ENCODE peak calls at places on chromosomes 5 and 9, in nine cellular contexts. One of them, this sample, is unnamed.

GRCh38 chr9:130327781-130328348 is 62.3 kb downstream of the HMCN2 start:
- DNase-seq in left ventricle myocardium inferior: peak; percentile 55
- DNase-seq in right cardiac atrium: peak; percentile 71
- DNase-seq in neuronal stem cell: no peak
- DNase-seq in lower lobe of right lung: no peak
- DNase-seq in tibial nerve: peak; percentile 37
- DNase-seq in cardiac muscle cell: peak; percentile 14
- DNase-seq in ovary: no peak
- DNase-seq in ascending aorta: no peak
- DNase-seq in this sample: no peak

GRCh38 chr5:71013575-71013974 is 11.6 kb downstream of the NAIP start:
- DNase-seq in ovary: no peak
- DNase-seq in lower lobe of right lung: no peak
- DNase-seq in neuronal stem cell: no peak
- DNase-seq in tibial nerve: no peak
- DNase-seq in cardiac muscle cell: no peak
- DNase-seq in left ventricle myocardium inferior: no peak
- DNase-seq in ascending aorta: peak; percentile 21
- DNase-seq in right cardiac atrium: peak; percentile 9
- DNase-seq in this sample: no peak

GRCh38 chr5:121144764-121145163 is 680.7 kb downstream of the PRR16 start:
- DNase-seq in right cardiac atrium: no peak
- DNase-seq in neuronal stem cell: no peak
- DNase-seq in ovary: no peak
- DNase-seq in tibial nerve: no peak
- DNase-seq in ascending aorta: no peak
- DNase-seq in left ventricle myocardium inferior: no peak
- DNase-seq in cardiac muscle cell: no peak
- DNase-seq in lower lobe of right lung: no peak
- DNase-seq in this sample: no peak

GRCh38 chr5:69217154-69217731 is 17.4 kb upstream of the CDK7 start:
- DNase-seq in ascending aorta: no peak
- DNase-seq in tibial nerve: peak; percentile 96
- DNase-seq in right cardiac atrium: no peak
- DNase-seq in ovary: no peak
- DNase-seq in left ventricle myocardium inferior: peak; percentile 99
- DNase-seq in neuronal stem cell: peak; percentile 4
- DNase-seq in cardiac muscle cell: no peak
- DNase-seq in lower lobe of right lung: no peak
- DNase-seq in this sample: no peak

GRCh38 chr5:7991125-7991821 is 122.3 kb downstream of the MTRR start:
- DNase-seq in lower lobe of right lung: no peak
- DNase-seq in neuronal stem cell: no peak
- DNase-seq in cardiac muscle cell: no peak
- DNase-seq in right cardiac atrium: no peak
- DNase-seq in ascending aorta: no peak
- DNase-seq in left ventricle myocardium inferior: no peak
- DNase-seq in tibial nerve: no peak
- DNase-seq in ovary: no peak
- DNase-seq in this sample: no peak

GRCh38 chr9:137772281-137772873 is 105.2 kb upstream of the CACNA1B start:
- DNase-seq in ascending aorta: no peak
- DNase-seq in right cardiac atrium: no peak
- DNase-seq in ovary: no peak
- DNase-seq in cardiac muscle cell: peak; percentile 11
- DNase-seq in lower lobe of right lung: no peak
- DNase-seq in left ventricle myocardium inferior: no peak
- DNase-seq in neuronal stem cell: no peak
- DNase-seq in tibial nerve: no peak
- DNase-seq in this sample: no peak

GRCh38 chr5:9343146-9343850 is 202.6 kb downstream of the SEMA5A start:
- DNase-seq in lower lobe of right lung: no peak
- DNase-seq in left ventricle myocardium inferior: no peak
- DNase-seq in tibial nerve: no peak
- DNase-seq in neuronal stem cell: no peak
- DNase-seq in ovary: no peak
- DNase-seq in ascending aorta: no peak
- DNase-seq in right cardiac atrium: no peak
- DNase-seq in cardiac muscle cell: no peak
- DNase-seq in this sample: no peak

GRCh38 chr5:60835554-60835953 is 8.5 kb downstream of the ELOVL7 start:
- DNase-seq in cardiac muscle cell: no peak
- DNase-seq in left ventricle myocardium inferior: no peak
- DNase-seq in tibial nerve: no peak
- DNase-seq in ascending aorta: no peak
- DNase-seq in neuronal stem cell: no peak
- DNase-seq in ovary: no peak
- DNase-seq in right cardiac atrium: no peak
- DNase-seq in lower lobe of right lung: no peak
- DNase-seq in this sample: no peak

GRCh38 chr9:121767176-121767769 is 115.8 kb downstream of the DAB2IP start:
- DNase-seq in tibial nerve: no peak
- DNase-seq in right cardiac atrium: peak; percentile 7
- DNase-seq in lower lobe of right lung: no peak
- DNase-seq in ovary: peak; percentile 18
- DNase-seq in left ventricle myocardium inferior: no peak
- DNase-seq in cardiac muscle cell: no peak
- DNase-seq in ascending aorta: no peak
- DNase-seq in neuronal stem cell: no peak
- DNase-seq in this sample: no peak

GRCh38 chr9:32580631-32581300 is 7.8 kb upstream of the NDUFB6 start:
- DNase-seq in lower lobe of right lung: no peak
- DNase-seq in ovary: no peak
- DNase-seq in cardiac muscle cell: peak; percentile 2
- DNase-seq in right cardiac atrium: no peak
- DNase-seq in tibial nerve: no peak
- DNase-seq in left ventricle myocardium inferior: no peak
- DNase-seq in ascending aorta: no peak
- DNase-seq in neuronal stem cell: no peak
- DNase-seq in this sample: no peak

DNA sequence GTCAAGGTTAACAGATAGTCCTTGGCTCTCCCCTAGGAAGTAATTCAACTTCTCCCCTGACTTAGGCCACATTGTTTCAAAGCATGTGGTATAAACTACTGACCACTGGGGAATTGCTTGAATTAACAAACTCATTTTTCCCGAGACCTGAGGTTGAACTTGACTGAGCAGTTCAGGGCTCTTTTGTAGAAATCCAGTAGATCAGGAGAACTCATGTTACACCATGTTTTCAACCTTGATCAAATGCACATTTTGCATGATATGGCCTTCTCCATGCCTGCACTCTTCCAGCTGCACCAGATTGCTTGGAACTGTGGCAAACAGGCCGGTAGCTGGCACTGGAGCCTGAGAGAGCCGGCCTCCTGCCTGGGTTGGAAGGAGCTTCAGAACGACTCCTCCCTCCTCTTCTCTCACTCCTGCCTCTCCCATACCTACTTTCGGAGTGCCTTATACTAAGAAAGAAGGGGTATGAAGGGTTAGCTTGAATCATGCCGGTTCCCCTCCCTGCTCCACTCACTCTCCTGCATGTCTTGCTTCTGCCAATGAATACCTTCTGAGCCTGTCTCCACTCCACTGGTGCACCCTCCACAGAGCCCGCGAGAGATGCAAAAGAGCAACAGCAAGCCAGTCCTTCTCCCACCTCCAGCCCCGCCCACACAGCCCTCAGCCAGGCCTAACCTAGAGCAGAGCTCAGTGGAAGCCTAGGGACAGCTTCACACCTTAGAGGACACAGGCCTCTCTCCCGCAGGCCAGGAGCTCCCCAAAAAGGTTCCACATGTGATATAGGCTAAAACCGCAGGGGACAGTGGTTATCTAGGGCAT is 159.4 kb downstream of the MACROH2A1 start:
- DNase-seq in tibial nerve: no peak
- DNase-seq in lower lobe of right lung: no peak
- DNase-seq in ovary: no peak
- DNase-seq in left ventricle myocardium inferior: no peak
- DNase-seq in cardiac muscle cell: no peak
- DNase-seq in neuronal stem cell: no peak
- DNase-seq in right cardiac atrium: no peak
- DNase-seq in ascending aorta: peak; percentile 63
- DNase-seq in this sample: no peak
- H3K4me3 ChIP-seq in tibial nerve: no peak overlapping the region
- H3K4me3 ChIP-seq in lower lobe of right lung: no peak overlapping the region
- H3K4me3 ChIP-seq in ovary: no peak overlapping the region
- H3K4me3 ChIP-seq in left ventricle myocardium inferior: no peak overlapping the region
- H3K4me3 ChIP-seq in cardiac muscle cell: no peak overlapping the region
- H3K4me3 ChIP-seq in neuronal stem cell: no peak overlapping the region
- H3K4me3 ChIP-seq in right cardiac atrium: no peak overlapping the region
- H3K4me3 ChIP-seq in ascending aorta: no peak overlapping the region
- H3K4me3 ChIP-seq in this sample: no peak overlapping the region

GRCh38 chr5:73694089-73694488 is 68.1 kb downstream of the ARHGEF28 start:
- DNase-seq in neuronal stem cell: no peak
- DNase-seq in right cardiac atrium: no peak
- DNase-seq in tibial nerve: no peak
- DNase-seq in ovary: no peak
- DNase-seq in lower lobe of right lung: no peak
- DNase-seq in cardiac muscle cell: no peak
- DNase-seq in left ventricle myocardium inferior: no peak
- DNase-seq in ascending aorta: no peak
- DNase-seq in this sample: no peak

GRCh38 chr5:73693573-73694061 is 67.6 kb downstream of the ARHGEF28 start:
- DNase-seq in neuronal stem cell: no peak
- DNase-seq in ascending aorta: no peak
- DNase-seq in right cardiac atrium: peak; percentile 65
- DNase-seq in ovary: peak; percentile 86
- DNase-seq in cardiac muscle cell: peak; percentile 17
- DNase-seq in tibial nerve: no peak
- DNase-seq in left ventricle myocardium inferior: no peak
- DNase-seq in lower lobe of right lung: no peak
- DNase-seq in this sample: no peak

GRCh38 chr5:73692166-73692640 is 66.2 kb downstream of the ARHGEF28 start:
- DNase-seq in neuronal stem cell: no peak
- DNase-seq in ovary: no peak
- DNase-seq in left ventricle myocardium inferior: no peak
- DNase-seq in right cardiac atrium: no peak
- DNase-seq in cardiac muscle cell: no peak
- DNase-seq in tibial nerve: no peak
- DNase-seq in lower lobe of right lung: no peak
- DNase-seq in ascending aorta: no peak
- DNase-seq in this sample: no peak

GRCh38 chr5:73691301-73691700 is 65.3 kb downstream of the ARHGEF28 start:
- DNase-seq in ovary: no peak
- DNase-seq in ascending aorta: no peak
- DNase-seq in right cardiac atrium: no peak
- DNase-seq in tibial nerve: no peak
- DNase-seq in neuronal stem cell: no peak
- DNase-seq in lower lobe of right lung: no peak
- DNase-seq in left ventricle myocardium inferior: no peak
- DNase-seq in cardiac muscle cell: no peak
- DNase-seq in this sample: no peak

GRCh38 chr5:73692981-73693380 is 67.0 kb downstream of the ARHGEF28 start:
- DNase-seq in tibial nerve: no peak
- DNase-seq in ascending aorta: no peak
- DNase-seq in right cardiac atrium: no peak
- DNase-seq in ovary: no peak
- DNase-seq in cardiac muscle cell: no peak
- DNase-seq in lower lobe of right lung: no peak
- DNase-seq in left ventricle myocardium inferior: no peak
- DNase-seq in neuronal stem cell: no peak
- DNase-seq in this sample: no peak
- H3K27ac ChIP-seq in tibial nerve: peak overlapping the region; percentile 58
- H3K27ac ChIP-seq in ascending aorta: no peak overlapping the region
- H3K27ac ChIP-seq in right cardiac atrium: no peak overlapping the region
- H3K27ac ChIP-seq in ovary: peak overlapping the region; percentile 31
- H3K27ac ChIP-seq in cardiac muscle cell: no peak overlapping the region
- H3K27ac ChIP-seq in lower lobe of right lung: no peak overlapping the region
- H3K27ac ChIP-seq in left ventricle myocardium inferior: no peak overlapping the region
- H3K27ac ChIP-seq in neuronal stem cell: no peak overlapping the region
- H3K27ac ChIP-seq in this sample: no peak overlapping the region

GRCh38 chr9:133144887-133145466 is 18.7 kb downstream of the GBGT1 start:
- DNase-seq in left ventricle myocardium inferior: no peak
- DNase-seq in ovary: no peak
- DNase-seq in right cardiac atrium: peak; percentile 25
- DNase-seq in cardiac muscle cell: no peak
- DNase-seq in tibial nerve: no peak
- DNase-seq in lower lobe of right lung: no peak
- DNase-seq in ascending aorta: no peak
- DNase-seq in neuronal stem cell: no peak
- DNase-seq in this sample: no peak

GRCh38 chr9:133142657-133143592 is 20.8 kb downstream of the GBGT1 start:
- DNase-seq in tibial nerve: no peak
- DNase-seq in cardiac muscle cell: no peak
- DNase-seq in right cardiac atrium: peak; percentile 53
- DNase-seq in lower lobe of right lung: no peak
- DNase-seq in ascending aorta: no peak
- DNase-seq in ovary: no peak
- DNase-seq in neuronal stem cell: no peak
- DNase-seq in left ventricle myocardium inferior: no peak
- DNase-seq in this sample: peak; percentile 27

GRCh38 chr9:133141833-133142594 is 21.0 kb upstream of the RALGDS start:
- DNase-seq in neuronal stem cell: no peak
- DNase-seq in ovary: no peak
- DNase-seq in left ventricle myocardium inferior: peak; percentile 79
- DNase-seq in ascending aorta: no peak
- DNase-seq in right cardiac atrium: peak; percentile 89
- DNase-seq in cardiac muscle cell: no peak
- DNase-seq in lower lobe of right lung: peak; percentile 79
- DNase-seq in tibial nerve: no peak
- DNase-seq in this sample: peak; percentile 84

GRCh38 chr9:133144142-133144886 is 19.4 kb downstream of the GBGT1 start:
- DNase-seq in cardiac muscle cell: peak; percentile 84
- DNase-seq in right cardiac atrium: peak; percentile 87
- DNase-seq in neuronal stem cell: peak; percentile 83
- DNase-seq in ascending aorta: peak; percentile 89
- DNase-seq in left ventricle myocardium inferior: peak; percentile 56
- DNase-seq in lower lobe of right lung: peak; percentile 86
- DNase-seq in tibial nerve: no peak
- DNase-seq in ovary: peak; percentile 73
- DNase-seq in this sample: peak; percentile 92

GRCh38 chr9:133143639-133144141 is 20.0 kb downstream of the GBGT1 start:
- DNase-seq in ascending aorta: no peak
- DNase-seq in left ventricle myocardium inferior: no peak
- DNase-seq in lower lobe of right lung: no peak
- DNase-seq in right cardiac atrium: peak; percentile 40
- DNase-seq in ovary: no peak
- DNase-seq in neuronal stem cell: no peak
- DNase-seq in tibial nerve: no peak
- DNase-seq in cardiac muscle cell: no peak
- DNase-seq in this sample: no peak
- H3K4me3 ChIP-seq in ascending aorta: peak overlapping the region; percentile 37
- H3K4me3 ChIP-seq in left ventricle myocardium inferior: peak overlapping the region; percentile 59
- H3K4me3 ChIP-seq in lower lobe of right lung: peak overlapping the region; percentile 49
- H3K4me3 ChIP-seq in right cardiac atrium: no peak overlapping the region
- H3K4me3 ChIP-seq in ovary: peak overlapping the region; percentile 38
- H3K4me3 ChIP-seq in neuronal stem cell: no peak overlapping the region
- H3K4me3 ChIP-seq in tibial nerve: peak overlapping the region; percentile 25
- H3K4me3 ChIP-seq in cardiac muscle cell: no peak overlapping the region
- H3K4me3 ChIP-seq in this sample: peak overlapping the region; percentile 22

DNA sequence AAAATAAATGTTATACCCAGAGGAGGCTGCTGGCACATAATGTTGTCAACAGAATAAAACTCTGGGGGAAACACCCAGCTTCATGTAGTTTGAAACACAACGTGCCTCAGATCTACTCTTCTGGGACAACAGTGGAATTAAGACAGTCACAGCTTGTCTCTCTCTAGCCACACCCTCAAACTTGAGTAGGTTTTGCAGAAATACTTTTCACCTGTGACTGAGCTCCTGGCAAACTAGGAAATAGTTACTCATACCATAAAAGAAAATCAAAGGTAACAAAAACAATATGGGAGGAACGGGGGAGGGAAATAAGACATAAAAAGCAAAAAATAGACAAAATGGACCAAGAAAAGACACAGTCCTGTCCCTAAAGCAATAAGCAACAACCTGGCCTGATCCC is 14.4 kb downstream of the ELAVL2 start:
- DNase-seq in lower lobe of right lung: no peak
- DNase-seq in tibial nerve: no peak
- DNase-seq in right cardiac atrium: no peak
- DNase-seq in cardiac muscle cell: no peak
- DNase-seq in left ventricle myocardium inferior: no peak
- DNase-seq in ovary: no peak
- DNase-seq in neuronal stem cell: no peak
- DNase-seq in ascending aorta: no peak
- DNase-seq in this sample: no peak
- H3K27ac ChIP-seq in lower lobe of right lung: no peak overlapping the region
- H3K27ac ChIP-seq in tibial nerve: no peak overlapping the region
- H3K27ac ChIP-seq in right cardiac atrium: no peak overlapping the region
- H3K27ac ChIP-seq in cardiac muscle cell: no peak overlapping the region
- H3K27ac ChIP-seq in left ventricle myocardium inferior: no peak overlapping the region
- H3K27ac ChIP-seq in ovary: no peak overlapping the region
- H3K27ac ChIP-seq in neuronal stem cell: no peak overlapping the region
- H3K27ac ChIP-seq in ascending aorta: no peak overlapping the region
- H3K27ac ChIP-seq in this sample: no peak overlapping the region